ENCODE peak calls at places on chromosomes 12 and 14, in four cellular contexts. One of them, this sample, is unnamed. For H3K4me1, the result is how much of the 10 kb centered on the place peaks cover.

GRCh38 chr14:68678471-68678870 is 114.4 kb downstream of the ZFP36L1 start:
- DNase-seq in testis: no peak
- DNase-seq in lung: no peak
- DNase-seq in mammary epithelial cell: no peak
- DNase-seq in this sample: no peak

GRCh38 chr12:47851303-47851952 is 31.7 kb upstream of the HDAC7 start:
- DNase-seq in mammary epithelial cell: no peak
- DNase-seq in lung: no peak
- DNase-seq in testis: peak
- DNase-seq in this sample: no peak

GRCh38 chr14:32542507-32542906 is 213.4 kb downstream of the AKAP6 start:
- DNase-seq in mammary epithelial cell: no peak
- DNase-seq in lung: no peak
- DNase-seq in testis: peak
- DNase-seq in this sample: no peak

GRCh38 chr12:7129647-7130536 is at the start of gene CLSTN3:
- DNase-seq in mammary epithelial cell: peak
- DNase-seq in lung: peak
- DNase-seq in testis: peak
- DNase-seq in this sample: peak

GRCh38 chr12:15982471-15982870 is 71.3 kb downstream of the DERA start:
- DNase-seq in lung: no peak
- DNase-seq in mammary epithelial cell: peak
- DNase-seq in testis: no peak
- DNase-seq in this sample: no peak

GRCh38 chr12:107396991-107397390 is 288.6 kb upstream of the PWP1 start:
- DNase-seq in testis: no peak
- DNase-seq in lung: no peak
- DNase-seq in mammary epithelial cell: peak
- DNase-seq in this sample: no peak

GRCh38 chr12:130975116-130975515 is 21.4 kb downstream of the ADGRD1 start:
- DNase-seq in testis: no peak
- DNase-seq in mammary epithelial cell: no peak
- DNase-seq in lung: no peak
- DNase-seq in this sample: no peak

GRCh38 chr14:69270795-69271708 is 11.1 kb downstream of the GALNT16 start:
- DNase-seq in mammary epithelial cell: no peak
- DNase-seq in testis: no peak
- DNase-seq in lung: no peak
- DNase-seq in this sample: peak

GRCh38 chr14:70317969-70318634 is 41.4 kb downstream of the COX16 start:
- DNase-seq in lung: no peak
- DNase-seq in mammary epithelial cell: peak
- DNase-seq in testis: peak
- DNase-seq in this sample: no peak

GRCh38 chr14:35632276-35633071 is 98.5 kb downstream of the INSM2 start:
- DNase-seq in mammary epithelial cell: peak
- DNase-seq in testis: no peak
- DNase-seq in lung: no peak
- DNase-seq in this sample: no peak

GRCh38 chr14:100888789-100889315 is 14.7 kb downstream of the RTL1 start:
- DNase-seq in mammary epithelial cell: no peak
- DNase-seq in lung: no peak
- DNase-seq in testis: no peak
- DNase-seq in this sample: no peak

GRCh38 chr12:105317453-105317852 is 13.0 kb upstream of the C12orf75 start:
- DNase-seq in testis: no peak
- DNase-seq in mammary epithelial cell: peak
- DNase-seq in lung: no peak
- DNase-seq in this sample: no peak

GRCh38 chr14:102764220-102764671 is 13.0 kb upstream of the TRAF3 start:
- DNase-seq in lung: no peak
- DNase-seq in testis: no peak
- DNase-seq in mammary epithelial cell: no peak
- DNase-seq in this sample: no peak
- H3K4me3 ChIP-seq in lung: no peak
- H3K4me3 ChIP-seq in testis: no peak
- H3K4me3 ChIP-seq in mammary epithelial cell: no peak
- H3K4me3 ChIP-seq in this sample: no peak

DNA sequence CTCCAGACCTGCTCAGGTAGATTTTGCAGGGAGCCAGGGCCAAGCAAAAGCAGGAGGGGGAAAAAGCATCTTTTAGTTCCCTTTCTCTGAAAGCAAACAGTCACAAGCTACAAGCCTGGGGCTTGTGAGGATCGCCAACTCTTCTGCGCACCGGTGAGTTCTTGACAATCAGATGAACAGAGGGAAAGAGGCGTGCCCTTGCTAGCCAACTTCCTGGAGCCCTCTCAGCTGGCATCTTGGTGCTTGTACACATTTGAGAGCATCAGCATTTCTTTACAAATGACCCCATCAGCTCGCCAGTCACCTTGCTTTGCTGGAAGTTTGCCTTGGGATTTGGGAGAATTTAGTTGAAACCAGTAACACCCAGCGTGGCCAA is 55.5 kb downstream of the ZNF664 start:
- DNase-seq in lung: no peak
- DNase-seq in testis: no peak
- DNase-seq in mammary epithelial cell: no peak
- DNase-seq in this sample: no peak
- H3K4me1 ChIP-seq in lung: under half
- H3K4me1 ChIP-seq in testis: under half
- H3K4me1 ChIP-seq in mammary epithelial cell: under half
- H3K4me1 ChIP-seq in this sample: under half

GRCh38 chr12:118356809-118357326 is 15.8 kb downstream of the TAOK3 start:
- DNase-seq in mammary epithelial cell: peak
- DNase-seq in lung: no peak
- DNase-seq in testis: no peak
- DNase-seq in this sample: no peak
- H3K4me3 ChIP-seq in mammary epithelial cell: no peak
- H3K4me3 ChIP-seq in lung: no peak
- H3K4me3 ChIP-seq in testis: no peak
- H3K4me3 ChIP-seq in this sample: no peak

DNA sequence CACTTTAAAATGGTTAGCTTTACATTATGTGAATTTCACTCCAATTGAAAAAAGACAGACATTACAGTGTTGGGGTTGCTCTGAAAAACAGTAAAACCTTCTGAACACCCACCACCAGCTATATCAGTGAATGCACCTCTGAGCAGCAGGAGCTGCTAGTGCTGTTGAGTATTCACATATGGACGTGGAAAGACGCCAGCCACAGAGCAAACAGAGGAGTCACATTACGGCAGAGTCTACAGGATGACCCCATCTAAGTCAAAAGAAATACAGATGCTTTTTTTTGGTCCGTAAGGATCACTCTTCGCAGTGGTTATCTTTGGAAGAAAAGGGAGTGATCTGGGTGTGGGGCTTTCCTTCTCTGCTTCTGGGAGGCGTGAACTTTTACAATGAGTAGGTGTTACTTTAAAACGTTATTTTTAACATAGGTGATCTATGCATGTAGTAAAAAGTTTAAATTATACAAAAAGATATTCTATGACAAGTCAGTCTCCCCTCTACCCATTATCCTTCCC is 4.5 kb downstream of the HVCN1 start:
- DNase-seq in mammary epithelial cell: no peak
- DNase-seq in lung: no peak
- DNase-seq in testis: no peak
- DNase-seq in this sample: no peak
- H3K4me1 ChIP-seq in mammary epithelial cell: under half
- H3K4me1 ChIP-seq in lung: under half
- H3K4me1 ChIP-seq in testis: under half
- H3K4me1 ChIP-seq in this sample: under half

GRCh38 chr14:74941676-74942097 is 13.7 kb downstream of the PGF start:
- DNase-seq in mammary epithelial cell: no peak
- DNase-seq in testis: peak
- DNase-seq in lung: peak
- DNase-seq in this sample: peak

GRCh38 chr14:74938873-74939495 is 15.9 kb upstream of the RPS6KL1 start:
- DNase-seq in lung: no peak
- DNase-seq in testis: no peak
- DNase-seq in mammary epithelial cell: no peak
- DNase-seq in this sample: peak

GRCh38 chr14:74942164-74942563 is 13.2 kb downstream of the PGF start:
- DNase-seq in testis: no peak
- DNase-seq in lung: no peak
- DNase-seq in mammary epithelial cell: no peak
- DNase-seq in this sample: no peak

GRCh38 chr14:74942608-74943007 is 12.8 kb downstream of the PGF start:
- DNase-seq in mammary epithelial cell: no peak
- DNase-seq in testis: no peak
- DNase-seq in lung: no peak
- DNase-seq in this sample: no peak

GRCh38 chr14:74940956-74941565 is 14.3 kb downstream of the PGF start:
- DNase-seq in lung: no peak
- DNase-seq in testis: no peak
- DNase-seq in mammary epithelial cell: no peak
- DNase-seq in this sample: no peak
- H3K4me3 ChIP-seq in lung: no peak
- H3K4me3 ChIP-seq in testis: no peak
- H3K4me3 ChIP-seq in mammary epithelial cell: no peak
- H3K4me3 ChIP-seq in this sample: no peak

GRCh38 chr12:57606821-57607220 is 2.2 kb downstream of the DTX3 start:
- DNase-seq in testis: no peak
- DNase-seq in lung: no peak
- DNase-seq in mammary epithelial cell: no peak
- DNase-seq in this sample: no peak

GRCh38 chr12:57606016-57606311 is 1.3 kb downstream of the DTX3 start:
- DNase-seq in testis: no peak
- DNase-seq in lung: no peak
- DNase-seq in mammary epithelial cell: no peak
- DNase-seq in this sample: no peak

GRCh38 chr12:57605308-57606015 is 838 bp downstream of the DTX3 start:
- DNase-seq in lung: no peak
- DNase-seq in testis: peak
- DNase-seq in mammary epithelial cell: no peak
- DNase-seq in this sample: no peak

GRCh38 chr12:57607958-57608663 is 3.1 kb upstream of the ARHGEF25 start:
- DNase-seq in lung: no peak
- DNase-seq in testis: no peak
- DNase-seq in mammary epithelial cell: no peak
- DNase-seq in this sample: no peak

DNA sequence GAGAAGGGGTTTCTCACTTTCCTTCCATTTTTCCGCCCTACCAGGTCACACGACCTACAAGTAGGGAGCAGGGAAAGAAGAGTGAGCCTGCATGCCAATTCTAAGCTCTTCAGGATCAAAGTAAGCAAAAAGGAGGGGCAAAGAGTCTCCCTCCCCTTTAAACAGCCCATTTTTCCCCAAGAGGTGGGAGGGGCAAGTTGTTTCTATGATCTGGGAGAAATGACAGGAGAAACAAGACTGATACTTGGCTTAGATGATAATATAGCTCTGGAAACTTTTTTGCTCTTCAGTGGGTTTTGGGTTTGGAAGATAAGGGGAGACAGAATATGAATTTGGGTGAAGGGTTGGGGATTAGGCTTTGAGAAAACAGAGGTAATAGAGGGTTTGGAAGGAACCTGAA is 1.8 kb downstream of the DTX3 start:
- DNase-seq in lung: no peak
- DNase-seq in mammary epithelial cell: no peak
- DNase-seq in testis: no peak
- DNase-seq in this sample: no peak
- H3K4me1 ChIP-seq in lung: under half
- H3K4me1 ChIP-seq in mammary epithelial cell: under half
- H3K4me1 ChIP-seq in testis: under half
- H3K4me1 ChIP-seq in this sample: under half